ENCODE peak calls at places on chromosome 16, in six cellular contexts. E is endodermal cell, K is fibroblast of the conjunctiva, B is head of caudate nucleus, T is bronchial epithelial cell, W is cardiac muscle cell. L is an unnamed sample.

GRCh38 chr16:25264599-25264998 is 7.0 kb upstream of the ZKSCAN2 start:
- DNase-seq in E (peak), K (no peak), B (no peak), T (no peak), W (peak), L (no peak)

GRCh38 chr16:27767971-27768591 is 218.1 kb downstream of the KATNIP start:
- DNase-seq in E (no peak), K (no peak), B (no peak), T (no peak), W (no peak), L (no peak)

GRCh38 chr16:70659546-70659945 is 13.2 kb downstream of the IL34 start:
- DNase-seq in E (peak), K (no peak), B (no peak), T (no peak), W (no peak), L (no peak)

GRCh38 chr16:31131841-31132271 is 3.7 kb downstream of the PRSS8 start:
- DNase-seq in E (no peak), K (no peak), B (no peak), T (peak), W (no peak), L (no peak)

GRCh38 chr16:67311607-67312449 is 14.7 kb downstream of the KCTD19 start:
- DNase-seq in E (no peak), K (peak), B (no peak), T (peak), W (peak), L (peak)

GRCh38 chr16:56673916-56674315 is 4.3 kb downstream of the MT1H start:
- DNase-seq in E (peak), K (no peak), B (no peak), T (peak), W (peak), L (no peak)

GRCh38 chr16:1877089-1877488 is 5.1 kb upstream of the MEIOB start:
- DNase-seq in E (no peak), K (no peak), B (no peak), T (no peak), W (no peak), L (no peak)

GRCh38 chr16:70769131-70769530 is 31.8 kb downstream of the VAC14 start:
- DNase-seq in E (no peak), K (no peak), B (no peak), T (no peak), W (no peak), L (no peak)

GRCh38 chr16:68214726-68215125 is 21.2 kb downstream of the ESRP2 start:
- DNase-seq in E (no peak), K (no peak), B (no peak), T (no peak), W (no peak), L (no peak)

GRCh38 chr16:67016143-67016542 is 12.8 kb upstream of the CBFB start:
- DNase-seq in E (peak), K (no peak), B (no peak), T (no peak), W (no peak), L (no peak)

GRCh38 chr16:72400257-72401078 is 228.5 kb upstream of the PMFBP1 start:
- DNase-seq in E (peak), K (peak), B (peak), T (peak), W (peak), L (peak)

GRCh38 chr16:69179255-69180010 is 7.5 kb upstream of the SNTB2 start:
- DNase-seq in E (no peak), K (peak), B (no peak), T (peak), W (peak), L (peak)

GRCh38 chr16:85554114-85554790 is 58.9 kb upstream of the GSE1 start:
- DNase-seq in E (peak), K (peak), B (peak), T (peak), W (peak), L (peak)

GRCh38 chr16:14168146-14168545 is 97.0 kb downstream of the MRTFB start:
- DNase-seq in E (no peak), K (no peak), B (no peak), T (no peak), W (peak), L (no peak)